ENCODE peak calls at places on chromosomes 6 and 20, in nine cellular contexts. C is G401; G is NCI-H1417 treated with DMSO at 0.1 percent for 48 hours; H is NCI-H345; M is stimulated activated CD8-positive, alpha-beta memory T cell treated with anti-CD3 and anti-CD28 coated beads, Interleukin-4, amount 100 ng/mL, for 24 hours; W is osteocyte; S is activated CD8-positive, alpha-beta memory T cell treated with anti-CD3 and anti-CD28 coated beads for 4 hours; I is cardiac muscle cell; T is cardiac septum. F is an unnamed sample.

GRCh38 chr6:2940010-2940850 is 31.1 kb downstream of the SERPINB6 start:
- DNase-seq in C (no peak), G (no peak), H (no peak), M (peak), W (no peak), S (peak), I (no peak), T (no peak), F (no peak)

GRCh38 chr20:35953411-35954199 is 697 bp downstream of the SCAND1 start:
- DNase-seq in C (no peak), G (no peak), H (peak), M (peak), W (peak), S (peak), I (peak), T (peak), F (peak)

GRCh38 chr20:64038579-64039292 is 2.8 kb downstream of the C20orf204 start:
- DNase-seq in C (peak), G (peak), H (peak), M (peak), W (no peak), S (peak), I (peak), T (no peak), F (peak)

GRCh38 chr6:167676666-167677421 is 149.9 kb upstream of the AFDN start:
- DNase-seq in C (no peak), G (no peak), H (no peak), M (no peak), W (no peak), S (no peak), I (peak), T (peak), F (peak)

GRCh38 chr6:155541976-155542375 is 86.3 kb upstream of the NOX3 start:
- DNase-seq in C (no peak), G (no peak), H (no peak), M (no peak), W (no peak), S (no peak), I (no peak), T (no peak), F (no peak)

GRCh38 chr6:34955447-34955846 is 66.4 kb downstream of the ANKS1A start:
- DNase-seq in C (no peak), G (no peak), H (no peak), M (no peak), W (no peak), S (no peak), I (peak), T (no peak), F (no peak)

GRCh38 chr6:163956571-163957407 is 542.3 kb downstream of the QKI start:
- DNase-seq in C (peak), G (no peak), H (peak), M (peak), W (no peak), S (peak), I (peak), T (peak), F (peak)

GRCh38 chr6:70280462-70280861 is 22.4 kb downstream of the COL9A1 start:
- DNase-seq in C (no peak), G (peak), H (peak), M (no peak), W (no peak), S (no peak), I (no peak), T (no peak), F (no peak)

GRCh38 chr20:25236450-25237304 is 11.2 kb upstream of the PYGB start:
- DNase-seq in C (no peak), G (no peak), H (no peak), M (no peak), W (no peak), S (no peak), I (no peak), T (no peak), F (no peak)

F was measured in fibroblast of pulmonary artery.